ENCODE peak calls at places on chromosomes 4 and X, in five cellular contexts. K, V, J, W and E are unnamed samples.

GRCh38 chr4:108320066-108320465 is 151.3 kb upstream of the LEF1 start:
- DNase-seq in K (no peak), V (no peak), J (no peak), W (no peak), E (no peak)

GRCh38 chr4:107825072-107825789 is 499 bp downstream of the SGMS2 start:
- DNase-seq in K (no peak), V (no peak), J (peak; percentile 62), W (peak; percentile 50), E (no peak)

GRCh38 chrX:20181563-20182329 is 40.1 kb upstream of the EIF1AX start:
- DNase-seq in K (no peak), V (no peak), J (no peak), W (peak; percentile 3), E (no peak)

GRCh38 chrX:40078489-40079288 is 19.1 kb downstream of the BCOR start:
- DNase-seq in K (no peak), V (no peak), J (no peak), W (no peak), E (peak; percentile 76)

GRCh38 chr4:169070071-169070894 is 60.2 kb upstream of the CBR4 start:
- DNase-seq in K (no peak), V (no peak), J (peak; percentile 93), W (peak; percentile 88), E (peak; percentile 66)

GRCh38 chr4:83252782-83253405 is 31.7 kb downstream of the COQ2 start:
- DNase-seq in K (no peak), V (no peak), J (peak; percentile 18), W (peak; percentile 60), E (peak; percentile 73)

GRCh38 chrX:110786486-110786885 is 9.1 kb downstream of the CHRDL1 start:
- DNase-seq in K (no peak), V (no peak), J (no peak), W (no peak), E (no peak)

GRCh38 chr4:122480023-122480422 is 23.5 kb upstream of the IL2 start:
- DNase-seq in K (no peak), V (no peak), J (no peak), W (peak; percentile 37), E (no peak)

GRCh38 chr4:89724716-89725115 is 112.2 kb downstream of the SNCA start:
- DNase-seq in K (no peak), V (no peak), J (peak; percentile 60), W (peak; percentile 18), E (no peak)

GRCh38 chrX:133550665-133551064 is 135.4 kb upstream of the GPC4 start:
- DNase-seq in K (no peak), V (no peak), J (no peak), W (no peak), E (no peak)

GRCh38 chr4:47831026-47831689 is 6.7 kb downstream of the CORIN start:
- DNase-seq in K (no peak), V (no peak), J (no peak), W (no peak), E (no peak)

GRCh38 chrX:13078739-13079444 is 34.5 kb upstream of the FAM9C start:
- DNase-seq in K (no peak), V (peak; percentile 1), J (no peak), W (peak; percentile 58), E (no peak)

GRCh38 chr4:169094656-169095231 is 84.7 kb upstream of the CBR4 start:
- DNase-seq in K (no peak), V (no peak), J (no peak), W (no peak), E (no peak)

GRCh38 chr4:77187231-77187630 is 30.2 kb downstream of the CCNG2 start:
- DNase-seq in K (no peak), V (no peak), J (no peak), W (no peak), E (no peak)

GRCh38 chr4:149911371-149911770 is 95.7 kb upstream of the IQCM start:
- DNase-seq in K (no peak), V (no peak), J (no peak), W (no peak), E (no peak)

GRCh38 chrX:141903400-141904155 is at the start of gene MAGEC1:
- DNase-seq in K (no peak), V (no peak), J (no peak), W (no peak), E (no peak)

GRCh38 chrX:30888526-30889146 is 418 bp downstream of the TAB3 start:
- DNase-seq in K (no peak), V (peak; percentile 19), J (no peak), W (peak; percentile 2), E (no peak)

GRCh38 chr4:95288552-95288951 is 260.2 kb downstream of the UNC5C start:
- DNase-seq in K (no peak), V (no peak), J (no peak), W (no peak), E (no peak)

GRCh38 chrX:115533485-115533884 is 27.5 kb upstream of the PLS3 start:
- DNase-seq in K (no peak), V (no peak), J (no peak), W (peak; percentile 11), E (no peak)

GRCh38 chrX:39308126-39308525 is 506.9 kb downstream of the MID1IP1 start:
- DNase-seq in K (no peak), V (no peak), J (no peak), W (no peak), E (peak; percentile 0)

GRCh38 chrX:28124416-28124815 is 143.2 kb upstream of the DCAF8L1 start:
- DNase-seq in K (no peak), V (no peak), J (no peak), W (no peak), E (no peak)

GRCh38 chr4:114386637-114387233 is 211.9 kb upstream of the UGT8 start:
- DNase-seq in K (no peak), V (no peak), J (peak; percentile 20), W (peak; percentile 32), E (no peak)

GRCh38 chr4:58166496-58166895 is 1056.3 kb upstream of the IGFBP7 start:
- DNase-seq in K (no peak), V (no peak), J (no peak), W (no peak), E (no peak)

GRCh38 chrX:49029876-49030275 is 13.3 kb downstream of the TFE3 start:
- DNase-seq in K (no peak), V (no peak), J (peak; percentile 79), W (no peak), E (no peak)

GRCh38 chr4:82842593-82842992 is 44.0 kb upstream of the SCD5 start:
- DNase-seq in K (no peak), V (no peak), J (peak; percentile 5), W (peak; percentile 17), E (no peak)

GRCh38 chrX:11435568-11435967 is 142.4 kb downstream of the AMELX start:
- DNase-seq in K (no peak), V (no peak), J (no peak), W (peak; percentile 64), E (no peak)

GRCh38 chrX:150463566-150463965 is 100.4 kb downstream of the MAMLD1 start:
- DNase-seq in K (no peak), V (no peak), J (no peak), W (no peak), E (peak; percentile 19)

GRCh38 chr4:172726001-172726423 is 442.6 kb upstream of the GALNT7 start:
- DNase-seq in K (no peak), V (no peak), J (no peak), W (no peak), E (peak; percentile 44)

GRCh38 chrX:105837227-105837626 is 14.9 kb downstream of the NRK start:
- DNase-seq in K (no peak), V (no peak), J (peak; percentile 14), W (no peak), E (no peak)

GRCh38 chr4:6448476-6449170 is 23.8 kb downstream of the PPP2R2C start:
- DNase-seq in K (no peak), V (no peak), J (no peak), W (no peak), E (no peak)